ENCODE peak calls at places on chromosomes 2 and 18, in eight cellular contexts. Q is stimulated activated CD4-positive, alpha-beta T cell treated with anti-CD3 and anti-CD28 coated beads, TNF-alpha, amount 100 ng/mL, for 24 hours; O is left cardiac atrium; T is stimulated activated naive CD8-positive, alpha-beta T cell treated with anti-CD3 and anti-CD28 coated beads, Interleukin-15, amount 100 ng/mL, for 72 hours; S is germinal center; W is activated naive CD4-positive, alpha-beta T cell treated with anti-CD3 and anti-CD28 coated beads for 36 hours; I is left lung; U is renal cortical epithelial cell. Y is an unnamed sample.

GRCh38 chr2:128783896-128784295 is 465.2 kb upstream of the HS6ST1 start:
- DNase-seq in Q (no peak), O (no peak), T (no peak), S (no peak), W (no peak), I (no peak), U (no peak), Y (no peak)

GRCh38 chr2:163465440-163465839 is 270.4 kb downstream of the FIGN start:
- DNase-seq in Q (no peak), O (no peak), T (no peak), S (no peak), W (no peak), I (no peak), U (peak; percentile 38), Y (no peak)

GRCh38 chr2:128313076-128313836 is 5.4 kb downstream of the HS6ST1 start:
- DNase-seq in Q (no peak), O (no peak), T (no peak), S (peak; percentile 2), W (no peak), I (peak; percentile 16), U (peak; percentile 32), Y (peak; percentile 43)

GRCh38 chr2:10355471-10356458 is 53.1 kb downstream of the HPCAL1 start:
- DNase-seq in Q (no peak), O (no peak), T (no peak), S (no peak), W (no peak), I (no peak), U (peak; percentile 58), Y (peak; percentile 2)

GRCh38 chr2:149513461-149513860 is 74.1 kb downstream of the MMADHC start:
- DNase-seq in Q (no peak), O (no peak), T (no peak), S (no peak), W (no peak), I (no peak), U (no peak), Y (no peak)

GRCh38 chr18:24153397-24153796 is 14.5 kb downstream of the CABYR start:
- DNase-seq in Q (no peak), O (no peak), T (no peak), S (no peak), W (no peak), I (no peak), U (no peak), Y (no peak)

GRCh38 chr18:22132763-22133162 is 36.6 kb upstream of the GATA6 start:
- DNase-seq in Q (no peak), O (no peak), T (no peak), S (no peak), W (no peak), I (no peak), U (no peak), Y (no peak)

GRCh38 chr2:60885683-60886082 is 4.3 kb downstream of the REL start:
- DNase-seq in Q (no peak), O (no peak), T (no peak), S (no peak), W (no peak), I (no peak), U (peak; percentile 43), Y (no peak)

GRCh38 chr2:9771481-9772017 is 71.7 kb upstream of the TAF1B start:
- DNase-seq in Q (no peak), O (peak; percentile 45), T (no peak), S (no peak), W (no peak), I (no peak), U (peak; percentile 71), Y (peak; percentile 63)

GRCh38 chr2:233059797-233060499 is at the start of gene INPP5D:
- DNase-seq in Q (peak; percentile 64), O (peak; percentile 53), T (peak; percentile 76), S (peak; percentile 80), W (peak; percentile 83), I (peak; percentile 74), U (no peak), Y (no peak)

GRCh38 chr2:105977212-105977611 is 216.9 kb downstream of the UXS1 start:
- DNase-seq in Q (peak; percentile 14), O (no peak), T (no peak), S (no peak), W (peak; percentile 43), I (no peak), U (peak; percentile 40), Y (peak; percentile 79)

GRCh38 chr2:15136639-15137038 is 424.5 kb downstream of the NBAS start:
- DNase-seq in Q (no peak), O (no peak), T (no peak), S (no peak), W (no peak), I (no peak), U (no peak), Y (no peak)

GRCh38 chr2:38905251-38905650 is 15.6 kb downstream of the ARHGEF33 start:
- DNase-seq in Q (no peak), O (no peak), T (no peak), S (no peak), W (no peak), I (no peak), U (no peak), Y (no peak)

GRCh38 chr2:100780203-100781008 is 39.5 kb upstream of the NPAS2 start:
- DNase-seq in Q (no peak), O (no peak), T (no peak), S (no peak), W (no peak), I (no peak), U (peak; percentile 91), Y (peak; percentile 84)

GRCh38 chr18:43662657-43663056 is 385.4 kb upstream of the SYT4 start:
- DNase-seq in Q (no peak), O (no peak), T (no peak), S (no peak), W (no peak), I (no peak), U (peak; percentile 85), Y (peak; percentile 20)

GRCh38 chr2:128314026-128314347 is 4.7 kb downstream of the HS6ST1 start:
- DNase-seq in Q (no peak), O (no peak), T (no peak), S (peak; percentile 1), W (no peak), I (no peak), U (no peak), Y (no peak)

GRCh38 chr2:8611712-8612111 is 70.1 kb upstream of the ID2 start:
- DNase-seq in Q (no peak), O (no peak), T (no peak), S (no peak), W (no peak), I (no peak), U (no peak), Y (no peak)

GRCh38 chr2:17752892-17753802 is 463 bp downstream of the SMC6 start:
- DNase-seq in Q (peak; percentile 30), O (peak; percentile 59), T (peak; percentile 44), S (peak; percentile 63), W (peak; percentile 47), I (no peak), U (no peak), Y (peak; percentile 32)

GRCh38 chr18:76396792-76397191 is 98.2 kb downstream of the ZNF516 start:
- DNase-seq in Q (no peak), O (no peak), T (no peak), S (no peak), W (no peak), I (no peak), U (no peak), Y (no peak)

GRCh38 chr2:113195923-113196501 is 22.2 kb downstream of the PSD4 start:
- DNase-seq in Q (no peak), O (no peak), T (no peak), S (no peak), W (no peak), I (no peak), U (no peak), Y (no peak)

GRCh38 chr2:168135630-168136029 is 111.8 kb downstream of the STK39 start:
- DNase-seq in Q (no peak), O (no peak), T (no peak), S (no peak), W (no peak), I (no peak), U (no peak), Y (no peak)

GRCh38 chr2:1623906-1624445 is 120.3 kb downstream of the PXDN start:
- DNase-seq in Q (no peak), O (no peak), T (no peak), S (no peak), W (no peak), I (peak; percentile 10), U (no peak), Y (no peak)

GRCh38 chr2:73079636-73080035 is 8.1 kb upstream of the SFXN5 start:
- DNase-seq in Q (no peak), O (no peak), T (no peak), S (no peak), W (no peak), I (no peak), U (no peak), Y (no peak)

GRCh38 chr2:133532919-133533318 is 35.3 kb downstream of the NCKAP5 start:
- DNase-seq in Q (no peak), O (no peak), T (no peak), S (no peak), W (no peak), I (no peak), U (peak; percentile 40), Y (no peak)